ENCODE peak calls at places on chromosomes 13 and 19, in eight cellular contexts. D is mucosa of descending colon, P is GM12865, K is transverse colon, Z is OCI-LY7, O is AG04450, H is astrocyte of the spinal cord, Q is bronchial epithelial cell. X is an unnamed sample.

GRCh38 chr13:28533441-28534166 is 38.7 kb upstream of the FLT1 start:
- DNase-seq in O (no peak), K (no peak), D (no peak), Z (no peak), H (no peak), Q (no peak), P (no peak), X (no peak)

GRCh38 chr13:44364601-44365000 is 9.0 kb upstream of the SERP2 start:
- DNase-seq in H (peak), K (no peak), P (no peak), Z (no peak), Q (peak), D (no peak), O (no peak), X (peak)

GRCh38 chr13:79398915-79399314 is 7.1 kb downstream of the RBM26 start:
- DNase-seq in D (no peak), O (no peak), P (no peak), Z (no peak), Q (peak), K (no peak), H (no peak), X (peak)

GRCh38 chr19:55437410-55437809 is 5.7 kb downstream of the SHISA7 start:
- DNase-seq in P (no peak), Z (no peak), O (no peak), K (no peak), Q (peak), H (peak), D (peak), X (peak)

GRCh38 chr19:461664-462551 is 1.1 kb upstream of the SHC2 start:
- DNase-seq in P (no peak), O (no peak), H (no peak), K (peak), D (peak), Z (no peak), Q (no peak), X (no peak)

GRCh38 chr19:27752530-27753184 is 1460.3 kb downstream of the UQCRFS1 start:
- DNase-seq in Z (no peak), H (no peak), K (no peak), O (no peak), P (no peak), Q (no peak), D (no peak), X (no peak)

GRCh38 chr19:17847538-17848366 is at the start of gene JAK3:
- DNase-seq in Z (peak), K (peak), H (peak), Q (peak), D (peak), O (no peak), P (peak), X (peak)

GRCh38 chr13:29758591-29759114 is 91.8 kb downstream of the UBL3 start:
- DNase-seq in O (no peak), H (no peak), Q (peak), K (peak), P (peak), D (peak), Z (no peak), X (peak)

GRCh38 chr19:2546128-2547032 is 70.5 kb downstream of the GADD45B start:
- DNase-seq in P (no peak), H (peak), Q (no peak), D (peak), K (peak), O (no peak), Z (no peak), X (no peak)

GRCh38 chr13:28620011-28620830 is 38.7 kb upstream of the POMP start:
- DNase-seq in Z (no peak), P (no peak), H (no peak), K (no peak), D (no peak), Q (no peak), O (no peak), X (no peak)

GRCh38 chr13:106570354-106570822 is 2.5 kb upstream of the ARGLU1 start:
- DNase-seq in K (peak), P (no peak), D (peak), H (no peak), O (no peak), Z (no peak), Q (peak), X (peak)

GRCh38 chr13:38899581-38899980 is 91.0 kb downstream of the STOML3 start:
- DNase-seq in P (no peak), H (no peak), Z (no peak), O (no peak), D (no peak), K (no peak), Q (no peak), X (no peak)

GRCh38 chr13:37194428-37194861 is 89.0 kb upstream of the CSNK1A1L start:
- DNase-seq in Z (no peak), K (no peak), Q (peak), D (no peak), P (no peak), H (peak), O (peak), X (peak)

GRCh38 chr19:4694211-4694987 is 24.3 kb upstream of the MYDGF start:
- DNase-seq in O (peak), H (peak), D (no peak), Q (peak), P (no peak), Z (no peak), K (peak), X (peak)

GRCh38 chr13:46386426-46386995 is 541 bp downstream of the RUBCNL start:
- DNase-seq in D (peak), P (no peak), Q (no peak), Z (peak), K (no peak), H (peak), O (no peak), X (no peak)

GRCh38 chr19:46489445-46490272 is 6.0 kb downstream of the PNMA8B start:
- DNase-seq in Z (no peak), H (peak), O (no peak), D (no peak), K (peak), P (no peak), Q (no peak), X (peak)

GRCh38 chr13:20843177-20843576 is 59.4 kb downstream of the XPO4 start:
- DNase-seq in O (no peak), Q (no peak), Z (no peak), P (no peak), H (peak), D (no peak), K (no peak), X (no peak)

GRCh38 chr19:53537126-53537522 is 821 bp upstream of the ZNF331 start:
- DNase-seq in D (no peak), O (no peak), Z (no peak), Q (no peak), K (no peak), P (no peak), H (no peak), X (no peak)

GRCh38 chr19:53538378-53539109 is 599 bp downstream of the ZNF331 start:
- DNase-seq in Q (no peak), D (no peak), P (no peak), K (no peak), H (no peak), O (no peak), Z (peak), X (no peak)

GRCh38 chr19:53536223-53536543 is 1.8 kb upstream of the ZNF331 start:
- DNase-seq in Z (no peak), O (no peak), P (no peak), Q (no peak), H (no peak), K (no peak), D (no peak), X (no peak)

GRCh38 chr19:53540091-53540490 is 2.1 kb downstream of the ZNF331 start:
- DNase-seq in P (no peak), Z (no peak), Q (no peak), O (no peak), D (no peak), H (no peak), K (no peak), X (no peak)

GRCh38 chr19:53537523-53538377 is at the start of gene ZNF331:
- DNase-seq in Z (peak), K (peak), O (no peak), P (peak), Q (peak), D (peak), H (peak), X (peak)
- TF ChIP-seq CTCF in Z (peak), K (peak), O (peak), P (peak), Q (peak), D (no peak), H (peak), X (peak)

DNA sequence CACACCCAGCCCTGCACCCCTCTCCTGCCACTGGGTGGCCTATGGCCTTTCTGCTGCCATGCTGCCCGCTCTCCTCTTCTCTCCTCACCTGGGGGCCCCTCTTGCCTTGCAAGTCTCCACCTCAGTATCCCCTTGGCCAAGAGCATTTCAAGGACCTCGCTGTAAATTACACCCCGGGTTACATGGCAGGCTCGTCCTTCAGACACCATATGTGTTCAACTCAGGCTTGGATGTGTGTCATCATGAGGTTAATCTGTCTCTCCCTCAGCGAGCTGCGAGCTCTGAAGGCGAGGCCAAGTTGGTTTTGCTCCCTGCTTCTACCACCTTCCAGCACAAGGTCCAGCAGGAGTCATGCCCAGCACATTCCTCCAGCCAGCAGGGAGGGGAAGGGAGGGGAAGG is 74.8 kb upstream of the TM9SF2 start:
- DNase-seq in Z (no peak), P (peak), K (no peak), Q (no peak), H (no peak), O (no peak), D (no peak), X (no peak)
- H3K4me3 ChIP-seq in Z (no peak), P (no peak), K (no peak), Q (no peak), H (no peak), O (no peak), D (no peak), X (no peak)

DNA sequence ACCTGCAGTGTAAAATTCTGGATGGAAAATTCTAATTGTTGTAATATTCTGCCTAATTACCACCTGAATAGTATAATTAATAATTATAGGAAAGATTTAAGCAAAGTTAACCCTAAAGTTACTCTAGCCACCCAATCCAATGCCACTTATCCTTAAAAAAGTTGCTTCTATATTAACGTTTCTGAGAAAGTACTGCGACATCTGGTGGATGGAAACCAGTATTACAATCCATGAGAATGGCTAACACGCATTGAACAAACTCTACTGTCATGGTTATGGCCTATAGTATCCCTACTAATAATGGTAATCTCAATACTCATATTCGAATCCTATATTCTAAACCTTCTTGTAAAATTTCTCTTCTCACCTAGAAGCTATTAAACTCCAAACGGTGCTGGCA is 1551.8 kb downstream of the SLITRK1 start:
- DNase-seq in Z (peak), P (peak), H (peak), Q (peak), O (no peak), D (no peak), K (no peak), X (peak)
- TF ChIP-seq CTCF in Z (peak), P (peak), H (peak), Q (peak), O (peak), D (no peak), K (peak), X (peak)

GRCh38 chr13:49539746-49540145 is 44.0 kb downstream of the PHF11 start:
- DNase-seq in O (no peak), P (no peak), K (no peak), H (no peak), D (no peak), Z (peak), Q (no peak), X (no peak)

GRCh38 chr13:49543656-49544055 is 41.7 kb downstream of the RCBTB1 start:
- DNase-seq in Q (no peak), H (no peak), K (no peak), D (no peak), O (no peak), P (no peak), Z (no peak), X (no peak)

GRCh38 chr13:49538404-49538803 is 42.7 kb downstream of the PHF11 start:
- DNase-seq in D (no peak), K (no peak), H (no peak), P (no peak), Q (no peak), Z (no peak), O (no peak), X (no peak)

GRCh38 chr13:49539313-49539712 is 43.6 kb downstream of the PHF11 start:
- DNase-seq in Q (no peak), P (no peak), H (no peak), Z (peak), D (no peak), K (no peak), O (peak), X (no peak)

GRCh38 chr13:49540552-49540951 is 44.8 kb downstream of the PHF11 start:
- DNase-seq in K (no peak), P (peak), Z (peak), H (peak), D (no peak), Q (no peak), O (no peak), X (peak)
- H3K4me3 ChIP-seq in K (no peak), P (no peak), Z (peak), H (no peak), D (no peak), Q (no peak), O (no peak), X (no peak)

GRCh38 chr19:30229524-30230174 is 142.5 kb upstream of the ZNF536 start:
- DNase-seq in H (no peak), K (no peak), P (no peak), D (no peak), O (no peak), Z (no peak), Q (no peak), X (no peak)
- TF ChIP-seq CTCF in H (no peak), K (no peak), P (no peak), D (no peak), O (no peak), Z (no peak), Q (no peak), X (no peak)

GRCh38 chr19:39416152-39416551 is 3.7 kb downstream of the PLEKHG2 start:
- DNase-seq in Z (no peak), D (no peak), O (no peak), Q (no peak), P (no peak), K (no peak), H (no peak), X (no peak)

GRCh38 chr19:39416626-39417120 is 4.2 kb downstream of the PLEKHG2 start:
- DNase-seq in Q (no peak), Z (no peak), O (no peak), D (no peak), H (no peak), P (no peak), K (no peak), X (no peak)

GRCh38 chr19:39413269-39413902 is 917 bp downstream of the PLEKHG2 start:
- DNase-seq in Q (no peak), P (peak), D (peak), K (peak), Z (peak), O (no peak), H (peak), X (no peak)

GRCh38 chr19:39413903-39414608 is 1.6 kb downstream of the PLEKHG2 start:
- DNase-seq in H (no peak), Z (no peak), K (peak), D (no peak), Q (no peak), O (no peak), P (no peak), X (no peak)

DNA sequence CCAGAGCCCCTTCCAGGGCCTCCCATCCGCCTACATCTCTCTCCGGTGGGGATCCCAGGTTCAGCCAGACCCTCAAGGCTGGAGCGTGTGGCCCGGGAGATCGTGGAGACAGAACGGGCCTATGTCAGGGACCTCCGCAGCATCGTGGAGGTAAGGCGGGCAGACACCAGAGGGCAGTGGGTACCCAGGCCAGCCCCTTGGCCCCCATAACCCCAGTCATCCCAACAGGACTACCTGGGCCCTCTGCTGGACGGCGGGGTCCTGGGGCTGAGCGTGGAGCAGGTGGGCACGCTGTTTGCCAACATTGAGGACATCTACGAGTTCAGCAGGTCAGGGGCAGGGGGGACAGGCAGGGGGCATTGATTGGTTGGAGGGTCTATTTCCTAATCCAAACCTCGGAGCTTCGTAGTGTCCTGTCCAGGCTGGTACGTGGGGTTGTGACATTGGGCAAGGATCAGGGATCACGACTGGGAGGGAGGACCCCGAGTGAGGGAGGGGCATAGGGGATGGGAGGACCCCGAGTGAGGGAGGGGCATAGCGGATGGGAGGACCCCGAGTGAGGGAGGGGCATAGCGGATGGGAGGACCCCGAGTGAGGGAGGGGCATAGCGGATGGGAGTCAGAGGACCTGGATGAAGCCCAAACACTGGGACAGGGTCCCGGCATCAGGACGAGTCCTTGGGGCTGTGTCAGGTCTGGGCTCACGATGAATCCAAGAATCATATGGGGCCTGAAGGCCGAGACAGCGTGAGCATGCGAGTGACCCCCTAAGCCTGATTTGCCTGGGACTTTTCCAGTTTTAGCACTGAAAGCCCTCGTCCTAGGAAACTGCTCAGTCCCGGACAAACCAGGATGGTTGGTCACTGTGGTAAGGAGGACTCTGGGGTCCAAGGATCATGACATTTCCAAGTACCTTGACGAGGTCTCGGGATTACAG is 2.9 kb downstream of the PLEKHG2 start:
- DNase-seq in P (no peak), H (no peak), D (no peak), O (no peak), Z (no peak), Q (no peak), K (no peak), X (no peak)
- H3K4me3 ChIP-seq in P (no peak), H (peak), D (no peak), O (peak), Z (no peak), Q (no peak), K (peak), X (no peak)